ENCODE peak calls at places on chromosomes 2 and 18, in six cellular contexts. W is AG04450, M is OCI-LY7, I is pancreas, N is ascending aorta, D is GM23248. H is an unnamed sample.
A peak's percentile ranks its signal among the peaks of the same experiment; 100 is the strongest.

GRCh38 chr18:24268784-24269550 is 128.7 kb downstream of the OSBPL1A start:
- DNase-seq in D (no peak), W (no peak), I (no peak), M (no peak), N (no peak), H (no peak)

GRCh38 chr2:205768815-205769493 is 86.7 kb downstream of the NRP2 start:
- DNase-seq in W (no peak), M (no peak), N (no peak), D (no peak), I (no peak), H (no peak)

GRCh38 chr2:119242276-119243119 is 18.9 kb downstream of the STEAP3 start:
- DNase-seq in W (no peak), I (peak; percentile 63), D (no peak), N (no peak), M (no peak), H (no peak)

GRCh38 chr2:238890131-238890530 is 42.2 kb downstream of the TWIST2 start:
- DNase-seq in N (no peak), M (no peak), I (no peak), D (peak; percentile 42), W (no peak), H (no peak)

GRCh38 chr2:237514474-237515130 is 27.6 kb downstream of the MLPH start:
- DNase-seq in I (no peak), D (no peak), N (no peak), M (peak; percentile 68), W (no peak), H (no peak)

GRCh38 chr2:97711394-97711711 is 2.0 kb upstream of the ZAP70 start:
- DNase-seq in M (no peak), D (no peak), N (no peak), I (no peak), W (no peak), H (no peak)

GRCh38 chr2:171652411-171652775 is 34.9 kb upstream of the DYNC1I2 start:
- DNase-seq in W (no peak), D (peak; percentile 80), N (no peak), M (no peak), I (no peak), H (no peak)

GRCh38 chr2:46036929-46037328 is 260.3 kb upstream of the EPAS1 start:
- DNase-seq in I (no peak), M (no peak), D (peak; percentile 85), N (no peak), W (no peak), H (no peak)

GRCh38 chr2:16160281-16161084 is 220.1 kb downstream of the MYCN start:
- DNase-seq in M (no peak), D (no peak), N (no peak), W (no peak), I (no peak), H (no peak)

GRCh38 chr2:9594361-9595063 is 36.3 kb downstream of the YWHAQ start:
- DNase-seq in D (peak; percentile 98), I (no peak), W (peak; percentile 50), M (no peak), N (peak; percentile 73), H (no peak)

GRCh38 chr2:56104951-56105350 is 78.8 kb upstream of the CCDC85A start:
- DNase-seq in N (no peak), M (no peak), I (no peak), W (no peak), D (no peak), H (no peak)

GRCh38 chr18:38422216-38422615 is 856.6 kb upstream of the CELF4 start:
- DNase-seq in D (no peak), W (no peak), N (no peak), M (no peak), I (no peak), H (no peak)

GRCh38 chr2:239283961-239284801 is 116.6 kb downstream of the HDAC4 start:
- DNase-seq in N (peak; percentile 59), I (peak; percentile 68), W (no peak), M (no peak), D (no peak), H (no peak)

GRCh38 chr2:733001-733400 is 55.8 kb upstream of the TMEM18 start:
- DNase-seq in W (no peak), N (no peak), I (peak; percentile 65), M (no peak), D (no peak), H (no peak)

GRCh38 chr2:113255140-113256070 is 23.3 kb downstream of the PAX8 start:
- DNase-seq in I (no peak), N (no peak), W (no peak), D (no peak), M (no peak), H (no peak)

GRCh38 chr18:46877329-46877987 is 39.8 kb downstream of the PIAS2 start:
- DNase-seq in M (no peak), I (no peak), D (no peak), N (no peak), W (no peak), H (no peak)

GRCh38 chr2:219037783-219038549 is 3.4 kb downstream of the CFAP65 start:
- DNase-seq in I (no peak), W (no peak), N (no peak), M (no peak), D (no peak), H (no peak)

GRCh38 chr2:160630801-160631590 is 137.4 kb upstream of the RBMS1 start:
- DNase-seq in D (peak; percentile 41), I (no peak), N (no peak), W (no peak), M (no peak), H (no peak)

GRCh38 chr2:211881449-211881848 is 657.2 kb downstream of the ERBB4 start:
- DNase-seq in M (no peak), W (no peak), I (no peak), N (no peak), D (no peak), H (no peak)

GRCh38 chr2:234032301-234032856 is 18.1 kb upstream of the SPP2 start:
- DNase-seq in W (peak; percentile 58), M (no peak), D (peak; percentile 78), I (no peak), N (no peak), H (peak; percentile 24)

GRCh38 chr18:35248429-35248828 is 7.6 kb downstream of the ZNF397 start:
- DNase-seq in M (no peak), D (no peak), N (no peak), I (no peak), W (no peak), H (no peak)

GRCh38 chr18:35244671-35245070 is 3.8 kb downstream of the ZNF397 start:
- DNase-seq in N (no peak), D (no peak), I (no peak), W (no peak), M (no peak), H (no peak)

GRCh38 chr18:35247412-35248249 is 6.8 kb downstream of the ZNF397 start:
- DNase-seq in I (no peak), M (peak; percentile 24), D (peak; percentile 6), W (no peak), N (no peak), H (no peak)

GRCh38 chr18:35246831-35247230 is 6.0 kb downstream of the ZNF397 start:
- DNase-seq in N (no peak), I (no peak), W (no peak), D (no peak), M (no peak), H (no peak)

DNA sequence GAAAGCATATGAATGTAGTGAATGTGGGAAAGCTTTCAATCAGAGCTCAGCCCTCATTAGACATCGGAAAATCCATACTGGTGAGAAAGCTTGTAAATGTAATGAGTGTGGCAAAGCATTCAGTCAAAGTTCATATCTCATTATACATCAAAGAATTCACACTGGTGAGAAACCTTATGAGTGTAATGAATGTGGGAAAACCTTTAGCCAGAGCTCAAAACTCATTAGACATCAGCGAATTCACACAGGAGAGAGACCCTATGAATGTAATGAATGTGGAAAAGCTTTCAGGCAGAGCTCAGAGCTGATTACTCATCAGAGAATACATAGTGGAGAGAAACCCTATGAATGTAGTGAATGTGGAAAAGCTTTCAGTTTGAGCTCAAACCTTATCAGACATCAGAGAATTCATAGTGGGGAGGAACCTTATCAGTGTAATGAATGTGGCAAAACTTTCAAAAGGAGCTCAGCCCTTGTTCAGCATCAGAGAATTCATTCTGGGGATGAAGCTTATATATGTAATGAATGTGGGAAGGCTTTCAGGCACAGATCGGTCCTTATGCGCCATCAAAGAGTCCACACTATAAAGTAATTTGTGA is 5.0 kb downstream of the ZNF397 start:
- DNase-seq in M (no peak), D (no peak), I (no peak), N (no peak), W (no peak), H (no peak)
- H3K9me3 ChIP-seq in M (peaks cover 18% of the 10 kb centered on the region), D (peaks cover 7% of the 10 kb centered on the region), I (no peaks in the 10 kb centered on the region), N (no peaks in the 10 kb centered on the region), W (peaks cover 37% of the 10 kb centered on the region), H (no peaks in the 10 kb centered on the region)

GRCh38 chr18:80023173-80023572 is 11.1 kb upstream of the RBFA start:
- DNase-seq in N (no peak), W (no peak), M (peak; percentile 19), D (peak; percentile 9), I (no peak), H (no peak)
- H3K9me3 ChIP-seq in N (peaks cover 75% of the 10 kb centered on the region), W (peaks cover 53% of the 10 kb centered on the region), M (peaks cover 16% of the 10 kb centered on the region), D (no peaks in the 10 kb centered on the region), I (peaks cover 11% of the 10 kb centered on the region), H (peaks cover 31% of the 10 kb centered on the region)

GRCh38 chr2:73532381-73532780 is 109.8 kb downstream of the NAT8 start:
- DNase-seq in D (no peak), N (no peak), I (no peak), M (no peak), W (no peak), H (no peak)
- H3K9me3 ChIP-seq in D (no peaks in the 10 kb centered on the region), N (peaks cover 9% of the 10 kb centered on the region), I (no peaks in the 10 kb centered on the region), M (peaks cover 29% of the 10 kb centered on the region), W (peaks cover 7% of the 10 kb centered on the region), H (no peaks in the 10 kb centered on the region)

GRCh38 chr18:35256947-35257346 is 16.1 kb downstream of the ZNF397 start:
- DNase-seq in I (no peak), D (no peak), N (no peak), W (no peak), M (no peak), H (no peak)

GRCh38 chr18:35252466-35252865 is 11.6 kb downstream of the ZNF397 start:
- DNase-seq in D (no peak), W (no peak), I (no peak), M (no peak), N (no peak), H (no peak)

GRCh38 chr18:35253655-35254287 is 12.9 kb downstream of the ZNF397 start:
- DNase-seq in D (no peak), M (no peak), W (no peak), N (no peak), I (no peak), H (no peak)
- H3K9me3 ChIP-seq in D (peaks cover 15% of the 10 kb centered on the region), M (no peaks in the 10 kb centered on the region), W (peaks cover 41% of the 10 kb centered on the region), N (no peaks in the 10 kb centered on the region), I (no peaks in the 10 kb centered on the region), H (peaks cover 4% of the 10 kb centered on the region)

H was measured in T-helper 17 cell.